ENCODE peak calls at places on chromosomes 1 and 21, in four cellular contexts. One of them, this sample, is unnamed.

GRCh38 chr1:60345621-60346020 is 272.1 kb upstream of the C1orf87 start:
- DNase-seq in T-helper 1 cell: no peak
- DNase-seq in H9: no peak
- DNase-seq in AG08395: peak
- DNase-seq in this sample: no peak

GRCh38 chr21:8988696-8989095 is 1532.7 kb upstream of the TPTE start:
- DNase-seq in H9: no peak
- DNase-seq in AG08395: no peak
- DNase-seq in T-helper 1 cell: no peak
- DNase-seq in this sample: no peak

GRCh38 chr1:236147521-236148470 is 5.5 kb downstream of the GPR137B start:
- DNase-seq in T-helper 1 cell: no peak
- DNase-seq in H9: no peak
- DNase-seq in AG08395: no peak
- DNase-seq in this sample: no peak

GRCh38 chr1:103074224-103074623 is 34.1 kb downstream of the COL11A1 start:
- DNase-seq in AG08395: no peak
- DNase-seq in H9: no peak
- DNase-seq in T-helper 1 cell: no peak
- DNase-seq in this sample: no peak

GRCh38 chr1:61079898-61080336 is 2.4 kb upstream of the NFIA start:
- DNase-seq in T-helper 1 cell: no peak
- DNase-seq in H9: peak
- DNase-seq in AG08395: peak
- DNase-seq in this sample: peak

GRCh38 chr1:230067871-230068814 is 1.1 kb downstream of the GALNT2 start:
- DNase-seq in H9: no peak
- DNase-seq in AG08395: peak
- DNase-seq in T-helper 1 cell: no peak
- DNase-seq in this sample: peak

GRCh38 chr21:40194181-40194580 is 326.9 kb downstream of the PCP4 start:
- DNase-seq in T-helper 1 cell: no peak
- DNase-seq in H9: no peak
- DNase-seq in AG08395: no peak
- DNase-seq in this sample: no peak

GRCh38 chr1:159751022-159751421 is 29.7 kb upstream of the DUSP23 start:
- DNase-seq in T-helper 1 cell: no peak
- DNase-seq in AG08395: no peak
- DNase-seq in H9: no peak
- DNase-seq in this sample: no peak

GRCh38 chr1:33338495-33339211 is 17.8 kb upstream of the A3GALT2 start:
- DNase-seq in AG08395: peak
- DNase-seq in H9: no peak
- DNase-seq in T-helper 1 cell: no peak
- DNase-seq in this sample: no peak

GRCh38 chr1:116678732-116679090 is 11.2 kb upstream of the IGSF3 start:
- DNase-seq in T-helper 1 cell: no peak
- DNase-seq in AG08395: no peak
- DNase-seq in H9: no peak
- DNase-seq in this sample: no peak

GRCh38 chr1:16043950-16044349 is 368 bp downstream of the CLCNKB start:
- DNase-seq in AG08395: no peak
- DNase-seq in T-helper 1 cell: no peak
- DNase-seq in H9: no peak
- DNase-seq in this sample: no peak

GRCh38 chr1:22711071-22711470 is 432 bp downstream of the EPHB2 start:
- DNase-seq in H9: no peak
- DNase-seq in T-helper 1 cell: no peak
- DNase-seq in AG08395: peak
- DNase-seq in this sample: no peak

GRCh38 chr21:22965455-22966125 is 1967.4 kb downstream of the NCAM2 start:
- DNase-seq in T-helper 1 cell: no peak
- DNase-seq in AG08395: no peak
- DNase-seq in H9: no peak
- DNase-seq in this sample: no peak

GRCh38 chr1:97989094-97989680 is 68.4 kb upstream of the DPYD start:
- DNase-seq in H9: no peak
- DNase-seq in T-helper 1 cell: no peak
- DNase-seq in AG08395: no peak
- DNase-seq in this sample: no peak

GRCh38 chr1:155977607-155978324 is 581 bp downstream of the ARHGEF2 start:
- DNase-seq in AG08395: no peak
- DNase-seq in H9: peak
- DNase-seq in T-helper 1 cell: no peak
- DNase-seq in this sample: no peak

GRCh38 chr1:75125161-75125681 is 9.0 kb upstream of the LHX8 start:
- DNase-seq in AG08395: no peak
- DNase-seq in T-helper 1 cell: no peak
- DNase-seq in H9: no peak
- DNase-seq in this sample: no peak

GRCh38 chr21:32413697-32414578 is 1.4 kb downstream of the EVA1C start:
- DNase-seq in H9: no peak
- DNase-seq in AG08395: no peak
- DNase-seq in T-helper 1 cell: no peak
- DNase-seq in this sample: no peak

GRCh38 chr1:15639262-15639661 is 22.0 kb downstream of the DDI2 start:
- DNase-seq in AG08395: no peak
- DNase-seq in H9: no peak
- DNase-seq in T-helper 1 cell: no peak
- DNase-seq in this sample: no peak

GRCh38 chr21:45363921-45364463 is 41.0 kb upstream of the COL18A1 start:
- DNase-seq in T-helper 1 cell: no peak
- DNase-seq in H9: no peak
- DNase-seq in AG08395: peak
- DNase-seq in this sample: peak

GRCh38 chr1:205001101-205001620 is 41.9 kb upstream of the CNTN2 start:
- DNase-seq in H9: no peak
- DNase-seq in T-helper 1 cell: no peak
- DNase-seq in AG08395: no peak
- DNase-seq in this sample: no peak

GRCh38 chr21:42688226-42688840 is 34.9 kb downstream of the PDE9A start:
- DNase-seq in T-helper 1 cell: no peak
- DNase-seq in H9: no peak
- DNase-seq in AG08395: no peak
- DNase-seq in this sample: no peak

GRCh38 chr1:181038399-181038873 is 4.7 kb downstream of the MR1 start:
- DNase-seq in H9: peak
- DNase-seq in T-helper 1 cell: no peak
- DNase-seq in AG08395: peak
- DNase-seq in this sample: peak

GRCh38 chr1:8431779-8432178 is 113.9 kb downstream of the SLC45A1 start:
- DNase-seq in AG08395: no peak
- DNase-seq in H9: no peak
- DNase-seq in T-helper 1 cell: no peak
- DNase-seq in this sample: no peak

GRCh38 chr1:197837911-197838310 is 62.6 kb upstream of the DENND1B start:
- DNase-seq in T-helper 1 cell: no peak
- DNase-seq in AG08395: no peak
- DNase-seq in H9: no peak
- DNase-seq in this sample: no peak

GRCh38 chr21:20644552-20644951 is 353.7 kb upstream of the NCAM2 start:
- DNase-seq in AG08395: no peak
- DNase-seq in T-helper 1 cell: no peak
- DNase-seq in H9: no peak
- DNase-seq in this sample: no peak

GRCh38 chr1:225509770-225510169 is 81.9 kb upstream of the LBR start:
- DNase-seq in T-helper 1 cell: no peak
- DNase-seq in AG08395: no peak
- DNase-seq in H9: no peak
- DNase-seq in this sample: peak

GRCh38 chr1:2930971-2931721 is 90.1 kb upstream of the ACTRT2 start:
- DNase-seq in AG08395: no peak
- DNase-seq in H9: no peak
- DNase-seq in T-helper 1 cell: no peak
- DNase-seq in this sample: no peak

GRCh38 chr1:152869808-152870419 is 8.2 kb upstream of the SMCP start:
- DNase-seq in T-helper 1 cell: no peak
- DNase-seq in AG08395: peak
- DNase-seq in H9: peak
- DNase-seq in this sample: peak

GRCh38 chr1:208731976-208732821 is 488.0 kb upstream of the PLXNA2 start:
- DNase-seq in H9: no peak
- DNase-seq in T-helper 1 cell: no peak
- DNase-seq in AG08395: no peak
- DNase-seq in this sample: no peak

GRCh38 chr1:59828160-59828559 is 13.4 kb downstream of the HOOK1 start:
- DNase-seq in H9: no peak
- DNase-seq in AG08395: no peak
- DNase-seq in T-helper 1 cell: no peak
- DNase-seq in this sample: no peak

GRCh38 chr1:25622526-25622925 is 5.9 kb downstream of the MAN1C1 start:
- DNase-seq in H9: no peak
- DNase-seq in T-helper 1 cell: no peak
- DNase-seq in AG08395: no peak
- DNase-seq in this sample: no peak

GRCh38 chr21:37207441-37208009 is 59.6 kb downstream of the VPS26C start:
- DNase-seq in T-helper 1 cell: no peak
- DNase-seq in H9: no peak
- DNase-seq in AG08395: peak
- DNase-seq in this sample: peak

GRCh38 chr1:229855999-229856650 is 210.9 kb upstream of the GALNT2 start:
- DNase-seq in AG08395: peak
- DNase-seq in T-helper 1 cell: no peak
- DNase-seq in H9: no peak
- DNase-seq in this sample: no peak

GRCh38 chr1:176897350-176898236 is 266.9 kb downstream of the ASTN1 start:
- DNase-seq in AG08395: peak
- DNase-seq in H9: peak
- DNase-seq in T-helper 1 cell: no peak
- DNase-seq in this sample: peak

GRCh38 chr1:81802601-81803422 is 2.1 kb downstream of the ADGRL2 start:
- DNase-seq in T-helper 1 cell: no peak
- DNase-seq in AG08395: peak
- DNase-seq in H9: peak
- DNase-seq in this sample: no peak

GRCh38 chr21:44755227-44755626 is 43.9 kb upstream of the TSPEAR start:
- DNase-seq in AG08395: no peak
- DNase-seq in T-helper 1 cell: no peak
- DNase-seq in H9: peak
- DNase-seq in this sample: no peak

GRCh38 chr1:40824591-40825429 is 37.4 kb downstream of the CITED4 start:
- DNase-seq in H9: no peak
- DNase-seq in T-helper 1 cell: no peak
- DNase-seq in AG08395: no peak
- DNase-seq in this sample: no peak

GRCh38 chr1:13604191-13604590 is 20.6 kb downstream of the PDPN start:
- DNase-seq in AG08395: no peak
- DNase-seq in H9: no peak
- DNase-seq in T-helper 1 cell: no peak
- DNase-seq in this sample: no peak